ENCODE peak calls at places on chromosomes 12 and 14, in ten cellular contexts. One of them, this sample, is unnamed. For H3K4me1, the result is how much of the 10 kb centered on the place peaks cover.

GRCh38 chr14:30443368-30444007 is 115.5 kb upstream of the G2E3 start:
- DNase-seq in tibial nerve: no peak
- DNase-seq in breast epithelium: no peak
- DNase-seq in iPS DF 6.9: peak
- DNase-seq in upper lobe of right lung: no peak
- DNase-seq in aorta: no peak
- DNase-seq in H1: no peak
- DNase-seq in lower lobe of right lung: no peak
- DNase-seq in stomach: no peak
- DNase-seq in CD8-positive, alpha-beta memory T cell: no peak
- DNase-seq in this sample: no peak

GRCh38 chr12:29889737-29890136 is 106.0 kb upstream of the TMTC1 start:
- DNase-seq in CD8-positive, alpha-beta memory T cell: no peak
- DNase-seq in breast epithelium: no peak
- DNase-seq in upper lobe of right lung: no peak
- DNase-seq in iPS DF 6.9: peak
- DNase-seq in H1: peak
- DNase-seq in tibial nerve: peak
- DNase-seq in aorta: no peak
- DNase-seq in stomach: peak
- DNase-seq in lower lobe of right lung: no peak
- DNase-seq in this sample: peak

GRCh38 chr12:62738105-62738504 is 196.8 kb downstream of the PPM1H start:
- DNase-seq in upper lobe of right lung: no peak
- DNase-seq in stomach: no peak
- DNase-seq in iPS DF 6.9: no peak
- DNase-seq in CD8-positive, alpha-beta memory T cell: no peak
- DNase-seq in lower lobe of right lung: no peak
- DNase-seq in H1: no peak
- DNase-seq in tibial nerve: no peak
- DNase-seq in aorta: no peak
- DNase-seq in breast epithelium: no peak
- DNase-seq in this sample: no peak

GRCh38 chr12:22527999-22528398 is 16.3 kb downstream of the C2CD5 start:
- DNase-seq in CD8-positive, alpha-beta memory T cell: no peak
- DNase-seq in breast epithelium: no peak
- DNase-seq in lower lobe of right lung: no peak
- DNase-seq in upper lobe of right lung: no peak
- DNase-seq in aorta: no peak
- DNase-seq in iPS DF 6.9: no peak
- DNase-seq in stomach: no peak
- DNase-seq in H1: no peak
- DNase-seq in tibial nerve: no peak
- DNase-seq in this sample: no peak

GRCh38 chr12:91628656-91629055 is 446.0 kb upstream of the DCN start:
- DNase-seq in lower lobe of right lung: no peak
- DNase-seq in H1: no peak
- DNase-seq in iPS DF 6.9: no peak
- DNase-seq in CD8-positive, alpha-beta memory T cell: no peak
- DNase-seq in aorta: no peak
- DNase-seq in tibial nerve: no peak
- DNase-seq in upper lobe of right lung: no peak
- DNase-seq in breast epithelium: no peak
- DNase-seq in stomach: no peak
- DNase-seq in this sample: no peak

GRCh38 chr14:63308723-63309317 is 9.9 kb downstream of the GPHB5 start:
- DNase-seq in lower lobe of right lung: no peak
- DNase-seq in iPS DF 6.9: peak
- DNase-seq in aorta: no peak
- DNase-seq in H1: peak
- DNase-seq in tibial nerve: no peak
- DNase-seq in stomach: no peak
- DNase-seq in upper lobe of right lung: no peak
- DNase-seq in breast epithelium: no peak
- DNase-seq in CD8-positive, alpha-beta memory T cell: no peak
- DNase-seq in this sample: no peak

GRCh38 chr14:81455344-81455743 is 55.2 kb upstream of the STON2 start:
- DNase-seq in H1: no peak
- DNase-seq in lower lobe of right lung: no peak
- DNase-seq in upper lobe of right lung: no peak
- DNase-seq in tibial nerve: no peak
- DNase-seq in iPS DF 6.9: no peak
- DNase-seq in stomach: no peak
- DNase-seq in CD8-positive, alpha-beta memory T cell: no peak
- DNase-seq in breast epithelium: no peak
- DNase-seq in aorta: no peak
- DNase-seq in this sample: no peak

GRCh38 chr12:89319111-89319510 is 33.2 kb downstream of the DUSP6 start:
- DNase-seq in lower lobe of right lung: no peak
- DNase-seq in tibial nerve: no peak
- DNase-seq in iPS DF 6.9: no peak
- DNase-seq in H1: no peak
- DNase-seq in CD8-positive, alpha-beta memory T cell: no peak
- DNase-seq in stomach: no peak
- DNase-seq in aorta: no peak
- DNase-seq in upper lobe of right lung: no peak
- DNase-seq in breast epithelium: peak
- DNase-seq in this sample: no peak

GRCh38 chr12:131832393-131833231 is 4.4 kb downstream of the MMP17 start:
- DNase-seq in upper lobe of right lung: no peak
- DNase-seq in lower lobe of right lung: peak
- DNase-seq in tibial nerve: peak
- DNase-seq in CD8-positive, alpha-beta memory T cell: no peak
- DNase-seq in iPS DF 6.9: no peak
- DNase-seq in aorta: peak
- DNase-seq in breast epithelium: no peak
- DNase-seq in H1: no peak
- DNase-seq in stomach: no peak
- DNase-seq in this sample: peak

GRCh38 chr12:131831635-131832041 is 3.4 kb downstream of the MMP17 start:
- DNase-seq in iPS DF 6.9: no peak
- DNase-seq in tibial nerve: no peak
- DNase-seq in aorta: no peak
- DNase-seq in CD8-positive, alpha-beta memory T cell: no peak
- DNase-seq in H1: no peak
- DNase-seq in upper lobe of right lung: no peak
- DNase-seq in breast epithelium: no peak
- DNase-seq in lower lobe of right lung: no peak
- DNase-seq in stomach: no peak
- DNase-seq in this sample: no peak

GRCh38 chr12:131833896-131834641 is 5.9 kb downstream of the MMP17 start:
- DNase-seq in H1: peak
- DNase-seq in CD8-positive, alpha-beta memory T cell: no peak
- DNase-seq in stomach: no peak
- DNase-seq in lower lobe of right lung: no peak
- DNase-seq in aorta: peak
- DNase-seq in upper lobe of right lung: no peak
- DNase-seq in tibial nerve: no peak
- DNase-seq in iPS DF 6.9: no peak
- DNase-seq in breast epithelium: no peak
- DNase-seq in this sample: no peak

GRCh38 chr12:131834798-131835615 is 6.8 kb downstream of the MMP17 start:
- DNase-seq in lower lobe of right lung: no peak
- DNase-seq in upper lobe of right lung: no peak
- DNase-seq in tibial nerve: no peak
- DNase-seq in breast epithelium: no peak
- DNase-seq in stomach: peak
- DNase-seq in aorta: peak
- DNase-seq in CD8-positive, alpha-beta memory T cell: no peak
- DNase-seq in iPS DF 6.9: no peak
- DNase-seq in H1: peak
- DNase-seq in this sample: no peak

GRCh38 chr12:131833288-131833895 is 5.2 kb downstream of the MMP17 start:
- DNase-seq in breast epithelium: no peak
- DNase-seq in upper lobe of right lung: no peak
- DNase-seq in H1: no peak
- DNase-seq in tibial nerve: no peak
- DNase-seq in stomach: no peak
- DNase-seq in lower lobe of right lung: no peak
- DNase-seq in CD8-positive, alpha-beta memory T cell: no peak
- DNase-seq in iPS DF 6.9: no peak
- DNase-seq in aorta: no peak
- DNase-seq in this sample: no peak
- H3K4me1 ChIP-seq in breast epithelium: under half
- H3K4me1 ChIP-seq in upper lobe of right lung: under half
- H3K4me1 ChIP-seq in H1: under half
- H3K4me1 ChIP-seq in tibial nerve: under half
- H3K4me1 ChIP-seq in stomach: under half
- H3K4me1 ChIP-seq in lower lobe of right lung: under half
- H3K4me1 ChIP-seq in CD8-positive, alpha-beta memory T cell: under half
- H3K4me1 ChIP-seq in iPS DF 6.9: under half
- H3K4me1 ChIP-seq in aorta: under half
- H3K4me1 ChIP-seq in this sample: under half

GRCh38 chr14:73886449-73887115 is at the start of gene ZNF410:
- DNase-seq in CD8-positive, alpha-beta memory T cell: peak
- DNase-seq in upper lobe of right lung: peak
- DNase-seq in lower lobe of right lung: peak
- DNase-seq in iPS DF 6.9: peak
- DNase-seq in breast epithelium: peak
- DNase-seq in aorta: peak
- DNase-seq in H1: peak
- DNase-seq in stomach: peak
- DNase-seq in tibial nerve: peak
- DNase-seq in this sample: peak

GRCh38 chr14:73887704-73888459 is 1.2 kb downstream of the ZNF410 start:
- DNase-seq in aorta: no peak
- DNase-seq in iPS DF 6.9: no peak
- DNase-seq in lower lobe of right lung: no peak
- DNase-seq in tibial nerve: no peak
- DNase-seq in CD8-positive, alpha-beta memory T cell: peak
- DNase-seq in stomach: no peak
- DNase-seq in H1: no peak
- DNase-seq in breast epithelium: no peak
- DNase-seq in upper lobe of right lung: no peak
- DNase-seq in this sample: no peak

GRCh38 chr14:73888460-73888725 is 1.7 kb downstream of the ZNF410 start:
- DNase-seq in H1: no peak
- DNase-seq in upper lobe of right lung: no peak
- DNase-seq in CD8-positive, alpha-beta memory T cell: no peak
- DNase-seq in tibial nerve: no peak
- DNase-seq in lower lobe of right lung: no peak
- DNase-seq in aorta: no peak
- DNase-seq in stomach: no peak
- DNase-seq in iPS DF 6.9: no peak
- DNase-seq in breast epithelium: no peak
- DNase-seq in this sample: no peak

GRCh38 chr14:73887116-73887490 is 444 bp downstream of the ZNF410 start:
- DNase-seq in lower lobe of right lung: no peak
- DNase-seq in H1: no peak
- DNase-seq in aorta: no peak
- DNase-seq in iPS DF 6.9: no peak
- DNase-seq in tibial nerve: no peak
- DNase-seq in stomach: no peak
- DNase-seq in breast epithelium: peak
- DNase-seq in upper lobe of right lung: no peak
- DNase-seq in CD8-positive, alpha-beta memory T cell: no peak
- DNase-seq in this sample: no peak

DNA sequence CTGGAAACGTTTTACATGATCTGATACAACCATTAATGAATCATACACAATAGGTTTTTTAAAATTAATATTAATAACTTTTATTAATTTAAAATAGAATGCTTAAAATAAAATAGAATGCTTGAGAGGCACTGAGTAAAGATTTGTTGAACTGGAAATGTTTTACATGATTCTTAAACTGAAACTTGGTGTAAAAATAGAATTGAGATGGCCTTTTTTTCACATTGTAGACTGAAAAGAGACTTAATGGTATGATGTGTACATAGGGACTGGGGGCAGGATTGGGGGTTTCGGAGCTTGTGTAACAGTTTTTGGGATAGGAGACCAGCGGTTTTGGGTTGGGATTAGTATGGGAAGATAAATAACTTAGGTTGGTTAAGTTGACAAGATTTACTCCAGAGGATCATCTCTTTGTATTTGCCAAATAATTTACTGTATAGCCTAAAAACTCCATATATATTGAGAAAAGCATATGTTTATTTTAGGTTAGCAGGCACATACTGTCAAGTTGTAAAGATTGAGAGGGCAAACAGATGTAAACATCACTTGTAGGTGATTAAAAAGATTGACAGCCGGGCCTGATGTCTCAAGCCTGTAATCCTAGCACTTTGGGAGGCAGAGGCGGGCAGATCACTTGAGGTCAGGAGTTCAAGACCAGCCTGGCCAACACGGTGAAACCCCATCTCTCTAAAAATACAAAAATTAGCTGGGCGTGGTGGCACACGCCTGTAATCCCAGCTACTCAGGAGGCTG is 2.0 kb upstream of the ZNF410 start:
- DNase-seq in CD8-positive, alpha-beta memory T cell: no peak
- DNase-seq in upper lobe of right lung: no peak
- DNase-seq in breast epithelium: no peak
- DNase-seq in stomach: no peak
- DNase-seq in tibial nerve: no peak
- DNase-seq in lower lobe of right lung: no peak
- DNase-seq in iPS DF 6.9: no peak
- DNase-seq in aorta: no peak
- DNase-seq in H1: no peak
- DNase-seq in this sample: no peak
- H3K4me1 ChIP-seq in CD8-positive, alpha-beta memory T cell: under half
- H3K4me1 ChIP-seq in upper lobe of right lung: under half
- H3K4me1 ChIP-seq in breast epithelium: under half
- H3K4me1 ChIP-seq in stomach: under half
- H3K4me1 ChIP-seq in tibial nerve: under half
- H3K4me1 ChIP-seq in lower lobe of right lung: under half
- H3K4me1 ChIP-seq in iPS DF 6.9: under half
- H3K4me1 ChIP-seq in aorta: under half
- H3K4me1 ChIP-seq in H1: under half
- H3K4me1 ChIP-seq in this sample: under half

GRCh38 chr12:10165421-10165820 is 6.5 kb downstream of the OLR1 start:
- DNase-seq in upper lobe of right lung: no peak
- DNase-seq in tibial nerve: no peak
- DNase-seq in lower lobe of right lung: no peak
- DNase-seq in CD8-positive, alpha-beta memory T cell: no peak
- DNase-seq in aorta: no peak
- DNase-seq in H1: no peak
- DNase-seq in stomach: no peak
- DNase-seq in iPS DF 6.9: no peak
- DNase-seq in breast epithelium: no peak
- DNase-seq in this sample: no peak
- H3K4me1 ChIP-seq in upper lobe of right lung: under half
- H3K4me1 ChIP-seq in tibial nerve: under half
- H3K4me1 ChIP-seq in lower lobe of right lung: under half
- H3K4me1 ChIP-seq in CD8-positive, alpha-beta memory T cell: under half
- H3K4me1 ChIP-seq in aorta: under half
- H3K4me1 ChIP-seq in H1: under half
- H3K4me1 ChIP-seq in stomach: under half
- H3K4me1 ChIP-seq in iPS DF 6.9: under half
- H3K4me1 ChIP-seq in breast epithelium: under half
- H3K4me1 ChIP-seq in this sample: under half

DNA sequence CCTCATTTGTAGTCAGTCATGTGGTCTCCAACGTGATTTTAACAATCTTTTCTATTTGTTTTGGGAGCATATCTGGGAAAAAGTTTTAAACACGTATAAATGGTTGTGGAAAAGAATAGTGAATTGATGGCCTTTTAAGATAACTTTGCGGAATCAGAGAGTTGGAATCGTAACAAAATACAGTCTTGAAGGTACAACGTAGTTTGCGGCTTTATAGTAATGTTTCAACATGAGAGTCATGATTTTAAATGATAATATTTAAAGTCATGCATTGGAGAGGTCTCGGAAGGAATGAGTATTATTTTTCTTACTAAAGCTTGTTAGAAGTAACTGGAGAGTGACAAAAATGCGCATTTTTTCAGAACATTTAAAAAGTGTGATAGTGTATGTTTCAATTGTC is 1.6 kb downstream of the AEBP2 start:
- DNase-seq in stomach: no peak
- DNase-seq in iPS DF 6.9: no peak
- DNase-seq in tibial nerve: no peak
- DNase-seq in CD8-positive, alpha-beta memory T cell: no peak
- DNase-seq in lower lobe of right lung: no peak
- DNase-seq in H1: no peak
- DNase-seq in aorta: no peak
- DNase-seq in upper lobe of right lung: no peak
- DNase-seq in breast epithelium: no peak
- DNase-seq in this sample: no peak
- H3K4me1 ChIP-seq in stomach: under half
- H3K4me1 ChIP-seq in iPS DF 6.9: under half
- H3K4me1 ChIP-seq in tibial nerve: under half
- H3K4me1 ChIP-seq in CD8-positive, alpha-beta memory T cell: under half
- H3K4me1 ChIP-seq in lower lobe of right lung: under half
- H3K4me1 ChIP-seq in H1: under half
- H3K4me1 ChIP-seq in aorta: under half
- H3K4me1 ChIP-seq in upper lobe of right lung: under half
- H3K4me1 ChIP-seq in breast epithelium: under half
- H3K4me1 ChIP-seq in this sample: under half